ENCODE peak calls at places on chromosomes 16 and 17, in six cellular contexts. N, I, M, Q, V and F are unnamed samples.

GRCh38 chr16:89084814-89085612 is 8.6 kb upstream of the ACSF3 start:
- DNase-seq in M (no peak), Q (no peak), I (no peak), V (no peak), N (no peak), F (no peak)

GRCh38 chr17:80912451-80912850 is 79.2 kb upstream of the CHMP6 start:
- DNase-seq in I (no peak), N (no peak), Q (no peak), V (no peak), M (no peak), F (no peak)

GRCh38 chr16:10558305-10558704 is 22.1 kb downstream of the EMP2 start:
- DNase-seq in I (no peak), M (no peak), N (no peak), Q (no peak), V (no peak), F (no peak)

GRCh38 chr17:9003355-9004131 is 17.8 kb upstream of the NTN1 start:
- DNase-seq in M (no peak), N (no peak), I (no peak), V (no peak), Q (no peak), F (no peak)

GRCh38 chr17:43517615-43518386 is 28.3 kb downstream of the ETV4 start:
- DNase-seq in M (no peak), Q (no peak), V (no peak), N (no peak), I (no peak), F (no peak)

GRCh38 chr17:63447688-63448005 is 1.5 kb upstream of the CYB561 start:
- DNase-seq in M (no peak), I (no peak), N (no peak), V (peak), Q (no peak), F (no peak)

GRCh38 chr16:14155572-14156213 is 84.6 kb downstream of the MRTFB start:
- DNase-seq in V (no peak), M (no peak), Q (no peak), N (no peak), I (no peak), F (peak)

GRCh38 chr17:74925242-74925641 is 1.2 kb downstream of the OTOP2 start:
- DNase-seq in N (no peak), I (no peak), M (no peak), V (no peak), Q (no peak), F (no peak)

GRCh38 chr16:68752602-68753001 is 15.5 kb downstream of the CDH1 start:
- DNase-seq in V (no peak), M (no peak), Q (no peak), N (peak), I (no peak), F (no peak)

GRCh38 chr16:1050466-1050865 is 22.1 kb upstream of the SSTR5 start:
- DNase-seq in I (no peak), N (no peak), Q (no peak), V (no peak), M (no peak), F (no peak)

GRCh38 chr16:11612110-11612981 is 25.6 kb upstream of the LITAF start:
- DNase-seq in N (no peak), Q (no peak), M (no peak), I (no peak), V (no peak), F (no peak)

GRCh38 chr17:68197091-68197996 is 50.5 kb upstream of the AMZ2 start:
- DNase-seq in I (peak), Q (no peak), M (no peak), N (no peak), V (peak), F (no peak)